ENCODE peak calls at places on chromosomes 12 and 14, in six cellular contexts. One of them, this sample, is unnamed.

GRCh38 chr12:101927042-101927441 is 49.7 kb downstream of the DRAM1 start:
- DNase-seq in HCT116: no peak
- DNase-seq in bronchial epithelial cell: no peak
- DNase-seq in mammary epithelial cell: no peak
- DNase-seq in GM06990: no peak
- DNase-seq in AG10803: peak
- DNase-seq in this sample: no peak

GRCh38 chr14:31692376-31692781 is 131.2 kb downstream of the NUBPL start:
- DNase-seq in AG10803: peak
- DNase-seq in mammary epithelial cell: no peak
- DNase-seq in bronchial epithelial cell: no peak
- DNase-seq in HCT116: no peak
- DNase-seq in GM06990: no peak
- DNase-seq in this sample: peak

GRCh38 chr14:33959692-33960151 is 8.8 kb upstream of the EGLN3 start:
- DNase-seq in GM06990: no peak
- DNase-seq in AG10803: no peak
- DNase-seq in HCT116: no peak
- DNase-seq in mammary epithelial cell: no peak
- DNase-seq in bronchial epithelial cell: no peak
- DNase-seq in this sample: no peak

GRCh38 chr12:50922820-50923219 is 29.5 kb upstream of the HIGD1C start:
- DNase-seq in bronchial epithelial cell: no peak
- DNase-seq in GM06990: no peak
- DNase-seq in mammary epithelial cell: no peak
- DNase-seq in HCT116: no peak
- DNase-seq in AG10803: peak
- DNase-seq in this sample: no peak

GRCh38 chr12:75579552-75579951 is 68.1 kb upstream of the KRR1 start:
- DNase-seq in mammary epithelial cell: no peak
- DNase-seq in bronchial epithelial cell: no peak
- DNase-seq in AG10803: no peak
- DNase-seq in GM06990: no peak
- DNase-seq in HCT116: no peak
- DNase-seq in this sample: no peak

GRCh38 chr12:2094597-2094996 is 41.8 kb downstream of the CACNA1C start:
- DNase-seq in mammary epithelial cell: no peak
- DNase-seq in bronchial epithelial cell: peak
- DNase-seq in GM06990: no peak
- DNase-seq in HCT116: no peak
- DNase-seq in AG10803: peak
- DNase-seq in this sample: no peak

GRCh38 chr14:22333408-22334274 is 255.4 kb downstream of the DAD1 start:
- DNase-seq in AG10803: peak
- DNase-seq in GM06990: no peak
- DNase-seq in bronchial epithelial cell: peak
- DNase-seq in HCT116: peak
- DNase-seq in mammary epithelial cell: peak
- DNase-seq in this sample: peak

GRCh38 chr12:38921025-38921677 is 15.8 kb upstream of the CPNE8 start:
- DNase-seq in bronchial epithelial cell: peak
- DNase-seq in AG10803: peak
- DNase-seq in GM06990: peak
- DNase-seq in HCT116: peak
- DNase-seq in mammary epithelial cell: peak
- DNase-seq in this sample: peak

GRCh38 chr14:55780156-55780946 is 200.3 kb downstream of the KTN1 start:
- DNase-seq in GM06990: no peak
- DNase-seq in bronchial epithelial cell: peak
- DNase-seq in AG10803: peak
- DNase-seq in HCT116: no peak
- DNase-seq in mammary epithelial cell: peak
- DNase-seq in this sample: peak

GRCh38 chr12:2017724-2018337 is 13.6 kb upstream of the DCP1B start:
- DNase-seq in GM06990: no peak
- DNase-seq in bronchial epithelial cell: no peak
- DNase-seq in HCT116: no peak
- DNase-seq in mammary epithelial cell: no peak
- DNase-seq in AG10803: peak
- DNase-seq in this sample: no peak

GRCh38 chr12:50257226-50258166 is 25.8 kb downstream of the LIMA1 start:
- DNase-seq in bronchial epithelial cell: peak
- DNase-seq in GM06990: no peak
- DNase-seq in HCT116: no peak
- DNase-seq in AG10803: peak
- DNase-seq in mammary epithelial cell: peak
- DNase-seq in this sample: no peak

GRCh38 chr12:104742551-104742961 is 215.5 kb downstream of the SLC41A2 start:
- DNase-seq in GM06990: no peak
- DNase-seq in HCT116: no peak
- DNase-seq in mammary epithelial cell: no peak
- DNase-seq in bronchial epithelial cell: no peak
- DNase-seq in AG10803: no peak
- DNase-seq in this sample: no peak

GRCh38 chr14:68682166-68683103 is 110.4 kb downstream of the ZFP36L1 start:
- DNase-seq in mammary epithelial cell: peak
- DNase-seq in bronchial epithelial cell: peak
- DNase-seq in GM06990: no peak
- DNase-seq in HCT116: no peak
- DNase-seq in AG10803: peak
- DNase-seq in this sample: peak
- H3K4me3 ChIP-seq in mammary epithelial cell: no peak
- H3K4me3 ChIP-seq in bronchial epithelial cell: no peak
- H3K4me3 ChIP-seq in GM06990: no peak
- H3K4me3 ChIP-seq in HCT116: peak
- H3K4me3 ChIP-seq in AG10803: no peak
- H3K4me3 ChIP-seq in this sample: no peak

DNA sequence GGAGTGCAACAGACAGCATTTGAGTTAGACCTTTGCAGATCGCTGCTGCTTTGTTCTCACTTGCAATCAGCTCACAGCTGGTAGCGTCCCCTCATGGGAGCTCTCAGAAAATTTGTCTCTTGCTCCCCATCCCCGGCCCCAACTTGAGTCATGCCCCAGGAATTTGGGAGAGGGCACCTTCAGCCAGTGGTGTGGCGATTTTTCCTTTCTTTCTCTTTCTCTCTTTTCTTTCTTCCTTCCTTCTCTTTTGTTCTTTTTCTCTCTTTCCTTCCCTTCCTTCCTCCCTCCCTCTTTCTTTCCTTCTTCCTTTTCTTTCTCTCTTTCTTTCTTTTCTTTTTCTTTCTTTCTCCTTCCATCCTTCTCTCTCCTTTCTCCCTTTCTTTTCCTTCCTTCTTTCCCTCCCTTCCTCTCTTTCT is 34.2 kb upstream of the MAP1LC3B2 start:
- DNase-seq in bronchial epithelial cell: no peak
- DNase-seq in HCT116: no peak
- DNase-seq in AG10803: peak
- DNase-seq in GM06990: no peak
- DNase-seq in mammary epithelial cell: peak
- DNase-seq in this sample: no peak
- TF ChIP-seq CTCF in bronchial epithelial cell: no peak
- TF ChIP-seq CTCF in HCT116: no peak
- TF ChIP-seq CTCF in AG10803: peak
- TF ChIP-seq CTCF in GM06990: no peak
- TF ChIP-seq CTCF in mammary epithelial cell: peak
- TF ChIP-seq CTCF in this sample: no peak

DNA sequence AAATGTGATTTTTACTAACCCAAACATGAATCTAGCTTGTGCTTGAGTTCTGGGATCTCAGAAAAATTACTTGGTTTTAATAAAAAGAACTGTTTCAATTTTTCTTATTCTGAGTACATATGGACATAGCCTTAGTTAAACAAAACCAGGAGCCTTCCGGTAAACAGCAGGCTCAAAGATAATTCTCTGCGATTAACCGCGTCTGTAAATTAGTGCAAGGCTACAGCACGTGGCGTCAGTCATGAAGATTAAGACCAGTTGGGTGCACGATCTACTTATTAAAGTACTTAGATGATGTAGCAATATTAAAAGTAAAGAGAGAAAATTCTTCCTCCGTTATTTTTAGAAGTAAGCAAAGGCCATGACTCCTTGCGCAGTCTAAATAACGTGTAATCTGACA is 707 bp downstream of the KCNJ8 start:
- DNase-seq in GM06990: no peak
- DNase-seq in AG10803: no peak
- DNase-seq in bronchial epithelial cell: no peak
- DNase-seq in HCT116: no peak
- DNase-seq in mammary epithelial cell: no peak
- DNase-seq in this sample: no peak
- H3K4me3 ChIP-seq in GM06990: no peak
- H3K4me3 ChIP-seq in AG10803: peak
- H3K4me3 ChIP-seq in bronchial epithelial cell: no peak
- H3K4me3 ChIP-seq in HCT116: no peak
- H3K4me3 ChIP-seq in mammary epithelial cell: no peak
- H3K4me3 ChIP-seq in this sample: peak

DNA sequence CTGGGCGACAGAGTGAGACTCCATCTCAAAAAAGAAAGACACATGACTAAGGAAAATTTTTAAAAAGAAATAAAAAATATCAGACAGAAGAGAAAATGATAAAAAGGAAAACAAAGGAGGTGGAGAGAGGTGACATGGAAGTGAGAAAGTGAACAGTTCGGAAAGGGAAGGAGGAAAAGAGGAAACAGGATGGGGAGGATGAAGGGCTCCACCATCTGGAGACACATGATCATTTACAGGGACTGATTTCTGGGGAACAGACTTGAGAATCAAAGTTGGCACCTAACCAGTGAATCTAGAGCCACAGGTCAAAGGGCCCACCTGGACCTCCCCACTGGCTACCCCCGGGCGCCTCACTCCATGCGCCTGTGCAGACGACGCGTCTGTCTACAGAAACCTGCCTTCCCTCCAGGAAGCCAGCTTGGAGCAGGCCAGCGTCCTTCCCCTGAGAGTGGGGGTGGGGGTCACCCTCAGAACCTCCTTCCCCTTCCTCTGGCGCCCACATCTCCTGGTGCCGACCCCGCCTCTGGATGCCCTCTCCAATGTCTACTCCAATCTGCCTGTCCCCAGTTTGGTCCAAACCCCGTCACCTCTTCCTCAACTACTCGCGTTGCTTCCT is 60.5 kb downstream of the AMN start:
- DNase-seq in bronchial epithelial cell: no peak
- DNase-seq in AG10803: no peak
- DNase-seq in mammary epithelial cell: no peak
- DNase-seq in GM06990: no peak
- DNase-seq in HCT116: no peak
- DNase-seq in this sample: no peak
- TF ChIP-seq CTCF in bronchial epithelial cell: no peak
- TF ChIP-seq CTCF in AG10803: no peak
- TF ChIP-seq CTCF in mammary epithelial cell: no peak
- TF ChIP-seq CTCF in GM06990: no peak
- TF ChIP-seq CTCF in HCT116: no peak
- TF ChIP-seq CTCF in this sample: peak

GRCh38 chr12:12927211-12928079 is 24.5 kb downstream of the GPRC5D start:
- DNase-seq in AG10803: peak
- DNase-seq in mammary epithelial cell: peak
- DNase-seq in HCT116: peak
- DNase-seq in GM06990: no peak
- DNase-seq in bronchial epithelial cell: peak
- DNase-seq in this sample: peak
- H3K4me3 ChIP-seq in AG10803: peak
- H3K4me3 ChIP-seq in mammary epithelial cell: peak
- H3K4me3 ChIP-seq in HCT116: peak
- H3K4me3 ChIP-seq in GM06990: no peak
- H3K4me3 ChIP-seq in bronchial epithelial cell: peak
- H3K4me3 ChIP-seq in this sample: peak

GRCh38 chr14:96584199-96584906 is 82.2 kb downstream of the PAPOLA start:
- DNase-seq in GM06990: peak
- DNase-seq in bronchial epithelial cell: peak
- DNase-seq in AG10803: no peak
- DNase-seq in HCT116: peak
- DNase-seq in mammary epithelial cell: peak
- DNase-seq in this sample: peak
- TF ChIP-seq CTCF in GM06990: peak
- TF ChIP-seq CTCF in bronchial epithelial cell: peak
- TF ChIP-seq CTCF in AG10803: peak
- TF ChIP-seq CTCF in HCT116: peak
- TF ChIP-seq CTCF in mammary epithelial cell: peak
- TF ChIP-seq CTCF in this sample: peak

DNA sequence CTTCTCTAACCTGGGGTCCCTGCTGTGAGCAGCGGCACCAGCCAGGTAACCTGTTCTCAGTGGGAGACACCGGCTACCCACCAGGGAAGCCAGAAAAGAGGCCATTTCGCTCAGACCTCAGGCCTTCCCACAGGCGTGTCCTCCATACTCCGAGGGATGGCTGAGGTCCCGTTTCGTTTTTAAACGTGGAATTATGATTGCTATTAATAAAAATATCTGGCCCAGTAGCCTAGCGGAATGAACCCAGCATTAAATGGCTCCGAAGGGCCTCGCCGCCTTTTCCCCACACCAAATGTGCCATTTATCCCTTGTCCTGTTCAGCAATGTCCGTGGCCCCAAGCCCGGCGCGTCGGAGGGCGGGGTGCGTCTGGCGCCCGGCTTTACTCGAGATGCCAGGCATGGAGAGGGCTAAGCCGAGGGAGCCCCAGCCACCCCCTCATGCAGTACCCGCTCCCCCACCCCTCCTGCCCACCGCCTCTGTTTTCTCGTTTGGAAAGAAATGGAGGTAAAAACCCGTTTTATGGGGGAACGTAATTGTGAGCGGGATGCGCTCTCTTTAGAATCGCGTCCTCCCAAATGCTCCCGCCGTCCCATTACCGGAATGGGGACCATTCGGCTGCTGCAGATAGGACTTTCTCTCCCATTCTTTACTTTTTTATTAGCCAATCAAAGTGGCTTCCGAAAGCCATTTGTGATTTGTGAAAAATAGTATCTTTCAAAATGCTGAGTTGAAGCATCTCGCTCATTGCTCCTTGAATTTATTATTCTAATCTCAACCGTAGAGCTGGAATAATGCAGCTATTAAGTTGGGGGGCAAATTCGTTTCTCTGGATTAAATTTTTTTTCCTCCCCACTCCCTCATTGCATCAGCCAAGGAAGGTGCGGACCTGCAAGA is 5.8 kb downstream of the HOXC8 start:
- DNase-seq in AG10803: no peak
- DNase-seq in GM06990: no peak
- DNase-seq in bronchial epithelial cell: no peak
- DNase-seq in HCT116: no peak
- DNase-seq in mammary epithelial cell: no peak
- DNase-seq in this sample: no peak
- H3K4me3 ChIP-seq in AG10803: peak
- H3K4me3 ChIP-seq in GM06990: no peak
- H3K4me3 ChIP-seq in bronchial epithelial cell: no peak
- H3K4me3 ChIP-seq in HCT116: no peak
- H3K4me3 ChIP-seq in mammary epithelial cell: no peak
- H3K4me3 ChIP-seq in this sample: no peak

GRCh38 chr12:92070054-92070863 is 75.4 kb downstream of the BTG1 start:
- DNase-seq in mammary epithelial cell: no peak
- DNase-seq in GM06990: no peak
- DNase-seq in AG10803: no peak
- DNase-seq in bronchial epithelial cell: no peak
- DNase-seq in HCT116: no peak
- DNase-seq in this sample: no peak
- TF ChIP-seq CTCF in mammary epithelial cell: no peak
- TF ChIP-seq CTCF in GM06990: no peak
- TF ChIP-seq CTCF in AG10803: no peak
- TF ChIP-seq CTCF in bronchial epithelial cell: no peak
- TF ChIP-seq CTCF in HCT116: no peak
- TF ChIP-seq CTCF in this sample: no peak

DNA sequence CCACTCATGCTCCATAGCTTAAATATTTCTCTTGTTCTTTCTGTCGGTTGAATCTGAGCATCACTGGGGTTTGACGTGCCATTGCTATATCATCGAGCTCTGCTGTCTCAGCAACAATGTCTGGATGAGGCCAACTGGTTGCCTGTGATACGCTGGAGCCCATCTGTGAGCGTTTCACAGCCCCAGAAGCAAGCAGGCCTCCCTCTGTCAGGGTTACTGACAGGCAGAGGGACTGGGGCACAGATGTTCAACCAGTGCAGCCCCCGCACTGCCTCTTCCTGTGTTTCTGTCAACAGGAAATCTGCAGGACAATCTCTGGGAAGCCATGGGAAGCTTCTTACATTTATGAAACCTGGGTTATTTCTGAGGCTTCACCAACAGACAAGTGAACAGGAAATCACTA is 23.9 kb downstream of the DMAC2L start:
- DNase-seq in bronchial epithelial cell: no peak
- DNase-seq in mammary epithelial cell: no peak
- DNase-seq in HCT116: no peak
- DNase-seq in AG10803: peak
- DNase-seq in GM06990: no peak
- DNase-seq in this sample: no peak
- H3K4me3 ChIP-seq in bronchial epithelial cell: no peak
- H3K4me3 ChIP-seq in mammary epithelial cell: no peak
- H3K4me3 ChIP-seq in HCT116: no peak
- H3K4me3 ChIP-seq in AG10803: no peak
- H3K4me3 ChIP-seq in GM06990: no peak
- H3K4me3 ChIP-seq in this sample: no peak

This sample was measured in astrocyte of the cerebellum.